ENCODE peak calls at places on chromosomes 1 and 21, in eight cellular contexts. Y is prostate gland, E is stomach, L is SK-N-SH, I is breast epithelium, T is HepG2, U is suprapubic skin, M is sigmoid colon. W is an unnamed sample. For H3K4me1, the result is how much of the 10 kb centered on the place peaks cover.

GRCh38 chr1:225998560-225999226 is 450 bp downstream of the SDE2 start:
- DNase-seq in Y (no peak), E (no peak), L (no peak), I (no peak), T (peak), U (no peak), M (no peak), W (no peak)

GRCh38 chr1:162055062-162055461 is 14.4 kb upstream of the NOS1AP start:
- DNase-seq in Y (peak), E (no peak), L (no peak), I (no peak), T (peak), U (no peak), M (no peak), W (no peak)

GRCh38 chr1:53685272-53686051 is 53.5 kb downstream of the GLIS1 start:
- DNase-seq in Y (no peak), E (no peak), L (peak), I (no peak), T (peak), U (no peak), M (no peak), W (no peak)

GRCh38 chr21:43865471-43866181 is 603 bp downstream of the AGPAT3 start:
- DNase-seq in Y (no peak), E (peak), L (peak), I (no peak), T (no peak), U (no peak), M (peak), W (peak)

GRCh38 chr1:53781654-53782053 is 42.7 kb upstream of the GLIS1 start:
- DNase-seq in Y (no peak), E (no peak), L (no peak), I (no peak), T (no peak), U (no peak), M (no peak), W (no peak)

GRCh38 chr1:24635195-24635843 is 7.8 kb upstream of the SRRM1 start:
- DNase-seq in Y (peak), E (no peak), L (peak), I (no peak), T (peak), U (no peak), M (no peak), W (no peak)

GRCh38 chr21:33069994-33070811 is at the start of gene OLIG1:
- DNase-seq in Y (peak), E (peak), L (peak), I (no peak), T (no peak), U (no peak), M (no peak), W (peak)

GRCh38 chr1:42734201-42735035 is 5.6 kb downstream of the CLDN19 start:
- DNase-seq in Y (no peak), E (no peak), L (no peak), I (no peak), T (peak), U (no peak), M (no peak), W (no peak)

GRCh38 chr21:34078915-34079314 is 5.5 kb downstream of the MRPS6 start:
- DNase-seq in Y (no peak), E (no peak), L (no peak), I (no peak), T (no peak), U (no peak), M (no peak), W (no peak)

GRCh38 chr1:214901718-214902117 is 180.8 kb upstream of the KCNK2 start:
- DNase-seq in Y (no peak), E (no peak), L (no peak), I (no peak), T (no peak), U (no peak), M (no peak), W (no peak)

GRCh38 chr1:212700892-212701819 is 1.5 kb upstream of the BATF3 start:
- DNase-seq in Y (peak), E (peak), L (peak), I (peak), T (no peak), U (peak), M (peak), W (peak)

GRCh38 chr1:15180945-15181523 is 27.5 kb downstream of the TMEM51 start:
- DNase-seq in Y (no peak), E (no peak), L (no peak), I (no peak), T (no peak), U (no peak), M (no peak), W (no peak)

GRCh38 chr1:23751050-23751814 is 8.0 kb downstream of the ELOA start:
- DNase-seq in Y (peak), E (peak), L (peak), I (no peak), T (peak), U (no peak), M (no peak), W (no peak)

GRCh38 chr1:69376408-69376807 is 191.3 kb upstream of the LRRC7 start:
- DNase-seq in Y (no peak), E (no peak), L (no peak), I (no peak), T (no peak), U (no peak), M (no peak), W (no peak)

GRCh38 chr21:40587786-40588353 is 259.1 kb downstream of the DSCAM start:
- DNase-seq in Y (no peak), E (no peak), L (no peak), I (no peak), T (no peak), U (no peak), M (no peak), W (no peak)

GRCh38 chr1:7290971-7291970 is 479.8 kb upstream of the VAMP3 start:
- DNase-seq in Y (no peak), E (no peak), L (peak), I (no peak), T (no peak), U (peak), M (no peak), W (no peak)

GRCh38 chr21:41611966-41612606 is 104.1 kb upstream of the TMPRSS2 start:
- DNase-seq in Y (peak), E (peak), L (no peak), I (peak), T (peak), U (no peak), M (peak), W (no peak)

GRCh38 chr1:83822206-83822605 is 176.7 kb downstream of the TTLL7 start:
- DNase-seq in Y (no peak), E (no peak), L (no peak), I (no peak), T (no peak), U (no peak), M (no peak), W (no peak)

GRCh38 chr1:180424848-180425457 is 77.4 kb downstream of the ACBD6 start:
- DNase-seq in Y (no peak), E (no peak), L (no peak), I (no peak), T (no peak), U (no peak), M (no peak), W (no peak)

GRCh38 chr1:60281360-60281932 is 207.9 kb upstream of the C1orf87 start:
- DNase-seq in Y (peak), E (peak), L (peak), I (peak), T (peak), U (peak), M (peak), W (no peak)

DNA sequence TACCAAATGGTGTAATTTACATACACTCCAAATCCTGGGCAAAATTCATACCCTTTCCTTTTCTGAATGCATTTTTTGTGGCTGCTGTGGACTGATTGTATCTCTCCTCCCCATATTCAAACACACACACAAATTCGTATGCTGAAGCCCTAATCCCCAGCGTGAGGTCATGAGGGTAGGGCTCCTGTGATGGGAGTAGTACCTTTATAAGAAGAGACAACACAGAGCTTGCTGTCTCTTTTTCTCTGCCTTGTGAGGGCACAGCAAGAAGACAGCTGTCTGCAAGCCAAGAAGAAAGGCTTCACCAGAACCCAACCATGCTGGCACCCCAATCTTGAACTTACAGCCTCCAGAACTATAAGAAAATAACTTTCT is 24.4 kb downstream of the DUSP10 start:
- DNase-seq in Y (no peak), E (no peak), L (no peak), I (no peak), T (peak), U (no peak), M (no peak), W (no peak)
- H3K4me1 ChIP-seq in Y (under half), E (under half), L (under half), I (under half), T (half or more), U (under half), M (under half), W (under half)

GRCh38 chr1:58340156-58340555 is 206.4 kb downstream of the OMA1 start:
- DNase-seq in Y (no peak), E (no peak), L (no peak), I (no peak), T (no peak), U (no peak), M (no peak), W (no peak)
- H3K4me3 ChIP-seq in Y (no peak), E (no peak), L (no peak), I (no peak), T (no peak), U (no peak), M (no peak), W (no peak)

GRCh38 chr1:11680270-11681070 is 478 bp downstream of the MAD2L2 start:
- DNase-seq in Y (no peak), E (no peak), L (peak), I (no peak), T (no peak), U (no peak), M (peak), W (peak)
- TF ChIP-seq POLR2AphosphoS5 in Y (no peak), E (no peak), L (no peak), I (no peak), T (no peak), U (no peak), M (no peak), W (no peak)

GRCh38 chr21:45164838-45165237 is 90.5 kb downstream of the ADARB1 start:
- DNase-seq in Y (peak), E (no peak), L (no peak), I (no peak), T (no peak), U (no peak), M (peak), W (no peak)
- H3K4me1 ChIP-seq in Y (under half), E (under half), L (under half), I (under half), T (under half), U (under half), M (under half), W (under half)

DNA sequence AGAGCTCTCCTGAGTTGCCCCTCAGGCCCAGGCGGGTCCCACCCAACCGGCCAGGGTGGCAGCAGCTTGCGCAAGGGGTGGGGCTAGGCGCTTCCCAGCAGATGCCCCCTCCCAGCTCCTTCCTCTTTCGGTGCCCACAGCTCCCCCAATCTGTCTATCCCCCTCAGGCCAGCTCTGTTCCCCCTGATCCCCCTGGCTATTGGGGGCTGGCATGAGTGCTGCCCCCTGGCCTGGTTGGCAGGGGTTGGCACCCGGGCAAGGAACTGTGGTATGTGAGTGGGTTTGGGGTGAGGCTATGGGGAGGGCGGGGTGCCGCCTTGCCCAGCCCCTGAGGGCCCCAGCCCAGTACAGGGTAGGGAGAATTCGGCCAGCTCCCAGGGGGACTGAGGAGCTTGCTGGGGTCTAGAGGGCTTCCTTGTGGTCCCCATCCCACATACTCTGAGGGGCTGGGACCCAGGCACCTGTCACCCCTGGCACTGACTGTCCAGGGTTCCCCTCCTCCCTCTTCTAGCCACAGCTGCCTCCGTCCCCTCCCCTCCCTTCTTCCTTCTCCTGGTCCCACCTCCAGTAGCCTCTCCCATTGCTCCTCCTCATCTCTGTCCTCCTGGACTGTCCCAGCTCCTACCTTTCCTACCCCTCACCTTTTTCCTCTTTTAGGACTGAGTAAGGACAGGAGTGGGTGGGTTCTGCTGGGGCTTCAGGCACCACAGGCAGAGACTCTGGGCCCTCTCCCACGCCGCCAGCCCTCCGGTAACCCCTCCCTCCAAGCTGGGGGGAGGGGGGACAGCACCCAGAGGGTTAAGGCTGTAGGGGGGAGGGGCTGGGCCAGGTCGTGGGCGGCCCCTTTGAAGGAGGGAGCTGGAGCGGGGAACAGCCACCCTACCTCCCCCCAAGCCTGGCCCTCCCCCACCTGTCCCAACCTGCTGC is 5.7 kb downstream of the ZBTB7B start:
- DNase-seq in Y (peak), E (no peak), L (no peak), I (peak), T (no peak), U (no peak), M (no peak), W (peak)
- H3K4me3 ChIP-seq in Y (peak), E (peak), L (no peak), I (peak), T (no peak), U (peak), M (peak), W (peak)

DNA sequence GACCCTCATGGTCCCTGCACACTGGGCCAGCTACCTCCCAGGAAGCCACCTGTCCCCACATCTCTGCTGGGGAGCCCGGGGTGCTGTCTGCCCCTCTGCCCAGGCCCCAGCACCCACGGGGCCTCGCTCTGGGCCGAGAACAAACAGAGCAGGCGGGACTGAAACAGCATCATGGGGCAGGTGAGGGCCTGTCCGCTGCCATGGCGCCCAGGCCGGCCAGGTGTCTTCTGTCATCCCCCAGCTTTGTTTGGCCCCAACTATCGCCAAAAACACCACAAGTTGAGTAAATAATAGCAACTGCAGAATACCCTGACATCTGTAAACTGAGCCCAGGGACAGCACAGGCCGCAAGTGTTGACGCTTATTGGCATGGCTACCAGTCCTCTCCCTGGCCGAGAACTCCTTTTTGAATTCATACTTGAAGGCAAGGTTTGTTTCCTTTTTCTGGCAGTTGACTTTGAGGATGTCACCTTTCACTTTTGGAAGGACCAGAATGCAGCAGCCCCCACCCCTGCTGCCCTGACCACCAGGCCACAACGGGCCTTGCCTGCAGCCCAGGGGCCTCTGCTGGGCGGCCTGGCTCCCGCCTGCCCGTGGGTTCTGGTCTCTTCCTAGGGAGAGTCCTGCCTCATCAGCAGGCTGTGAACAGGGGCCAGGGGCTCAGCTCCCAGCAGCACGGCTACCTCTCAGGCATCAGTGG is 152.7 kb downstream of the CASZ1 start:
- DNase-seq in Y (peak), E (no peak), L (no peak), I (no peak), T (no peak), U (no peak), M (no peak), W (no peak)
- TF ChIP-seq POLR2AphosphoS5 in Y (peak), E (no peak), L (no peak), I (no peak), T (no peak), U (no peak), M (no peak), W (no peak)

DNA sequence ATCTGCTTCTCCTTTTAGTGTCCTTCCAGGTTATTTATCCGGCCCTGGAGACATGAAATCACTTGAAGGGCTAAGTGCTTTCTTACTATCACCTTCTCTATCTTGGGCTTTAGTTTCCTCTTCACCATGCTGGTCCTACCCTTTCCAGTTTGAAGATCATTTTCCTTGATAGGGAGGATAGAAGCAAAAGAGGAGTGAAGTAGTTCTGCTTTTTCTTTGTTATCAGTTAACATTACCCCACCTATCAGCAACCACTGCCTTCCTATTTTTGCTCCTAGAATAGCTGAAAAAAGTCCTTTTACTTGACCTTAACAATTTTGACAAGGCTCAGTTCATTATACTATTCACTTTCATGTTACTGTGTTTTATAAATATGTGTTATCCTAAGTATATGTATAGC is 19.4 kb downstream of the RGL1 start:
- DNase-seq in Y (no peak), E (no peak), L (no peak), I (no peak), T (no peak), U (no peak), M (no peak), W (no peak)
- H3K4me1 ChIP-seq in Y (under half), E (under half), L (under half), I (under half), T (under half), U (under half), M (under half), W (under half)